ENCODE peak calls at places on chromosomes 5 and 9, in four cellular contexts. One of them, this sample, is unnamed.

GRCh38 chr5:75140277-75140676 is 87.9 kb upstream of the GCNT4 start:
- DNase-seq in naive B cell: no peak
- DNase-seq in amniotic stem cell: no peak
- DNase-seq in GM13977: no peak
- DNase-seq in this sample: no peak

GRCh38 chr5:17398439-17398838 is 99.6 kb upstream of the TAF11L2 start:
- DNase-seq in GM13977: no peak
- DNase-seq in naive B cell: no peak
- DNase-seq in amniotic stem cell: peak
- DNase-seq in this sample: peak

GRCh38 chr5:133735346-133735745 is 123.0 kb upstream of the FSTL4 start:
- DNase-seq in GM13977: no peak
- DNase-seq in amniotic stem cell: no peak
- DNase-seq in naive B cell: no peak
- DNase-seq in this sample: no peak

GRCh38 chr5:150298701-150299451 is 3.8 kb downstream of the ARSI start:
- DNase-seq in GM13977: no peak
- DNase-seq in amniotic stem cell: peak
- DNase-seq in naive B cell: no peak
- DNase-seq in this sample: no peak

GRCh38 chr9:126223798-126224531 is 102.7 kb upstream of the MVB12B start:
- DNase-seq in GM13977: no peak
- DNase-seq in naive B cell: no peak
- DNase-seq in amniotic stem cell: no peak
- DNase-seq in this sample: no peak

GRCh38 chr5:139426222-139426885 is 13.0 kb downstream of the DNAJC18 start:
- DNase-seq in amniotic stem cell: no peak
- DNase-seq in naive B cell: no peak
- DNase-seq in GM13977: no peak
- DNase-seq in this sample: peak

GRCh38 chr5:77028631-77029375 is 1.4 kb upstream of the AGGF1 start:
- DNase-seq in naive B cell: no peak
- DNase-seq in GM13977: no peak
- DNase-seq in amniotic stem cell: no peak
- DNase-seq in this sample: no peak

GRCh38 chr9:93326056-93326455 is 125.4 kb upstream of the FAM120A start:
- DNase-seq in naive B cell: no peak
- DNase-seq in amniotic stem cell: no peak
- DNase-seq in GM13977: no peak
- DNase-seq in this sample: no peak

GRCh38 chr5:178206166-178207101 is 2.1 kb downstream of the HNRNPAB start:
- DNase-seq in naive B cell: no peak
- DNase-seq in GM13977: no peak
- DNase-seq in amniotic stem cell: no peak
- DNase-seq in this sample: no peak

GRCh38 chr5:922041-922744 is 29.5 kb downstream of the TRIP13 start:
- DNase-seq in naive B cell: no peak
- DNase-seq in amniotic stem cell: no peak
- DNase-seq in GM13977: no peak
- DNase-seq in this sample: no peak

GRCh38 chr5:39209924-39210323 is 9.4 kb downstream of the FYB1 start:
- DNase-seq in amniotic stem cell: no peak
- DNase-seq in GM13977: no peak
- DNase-seq in naive B cell: no peak
- DNase-seq in this sample: no peak

GRCh38 chr5:172235132-172235780 is 41.3 kb downstream of the EFCAB9 start:
- DNase-seq in amniotic stem cell: no peak
- DNase-seq in naive B cell: no peak
- DNase-seq in GM13977: no peak
- DNase-seq in this sample: peak

GRCh38 chr5:134079748-134080581 is 34.5 kb upstream of the TCF7 start:
- DNase-seq in naive B cell: no peak
- DNase-seq in GM13977: no peak
- DNase-seq in amniotic stem cell: no peak
- DNase-seq in this sample: no peak

GRCh38 chr5:53334431-53334941 is 145.9 kb upstream of the FST start:
- DNase-seq in GM13977: no peak
- DNase-seq in naive B cell: no peak
- DNase-seq in amniotic stem cell: no peak
- DNase-seq in this sample: no peak

GRCh38 chr9:114883709-114884108 is 46.7 kb downstream of the TNFSF8 start:
- DNase-seq in GM13977: no peak
- DNase-seq in amniotic stem cell: no peak
- DNase-seq in naive B cell: no peak
- DNase-seq in this sample: peak

GRCh38 chr5:63573402-63573801 is 388.8 kb downstream of the HTR1A start:
- DNase-seq in naive B cell: no peak
- DNase-seq in GM13977: no peak
- DNase-seq in amniotic stem cell: no peak
- DNase-seq in this sample: no peak

GRCh38 chr5:77751328-77752023 is 24.7 kb downstream of the TBCA start:
- DNase-seq in GM13977: no peak
- DNase-seq in naive B cell: no peak
- DNase-seq in amniotic stem cell: no peak
- DNase-seq in this sample: no peak

GRCh38 chr5:67334383-67334782 is 137.8 kb upstream of the CD180 start:
- DNase-seq in GM13977: no peak
- DNase-seq in amniotic stem cell: no peak
- DNase-seq in naive B cell: no peak
- DNase-seq in this sample: no peak